ENCODE peak calls at places on chromosomes 2 and 18, in seven cellular contexts. Q is stimulated activated CD8-positive, alpha-beta memory T cell treated with anti-CD3 and anti-CD28 coated beads, Interleukin-4, amount 100 ng/mL, for 1 hour; Y is iPS-NIHi11; J is transverse colon; E is heart left ventricle; R is activated CD4-positive, alpha-beta T cell treated with anti-CD3 and anti-CD28 coated beads, Interleukin-2, amount 50 U/mL, for 4 hours; H is aorta. O is an unnamed sample.

GRCh38 chr2:239197146-239197545 is 203.7 kb downstream of the HDAC4 start:
- DNase-seq in Q (no peak), Y (no peak), J (no peak), E (no peak), R (no peak), H (peak), O (no peak)

GRCh38 chr2:78035804-78036203 is 513.6 kb upstream of the LRRTM4 start:
- DNase-seq in Q (no peak), Y (peak), J (no peak), E (no peak), R (no peak), H (no peak), O (no peak)

GRCh38 chr2:223560704-223561435 is 41.3 kb downstream of the SCG2 start:
- DNase-seq in Q (no peak), Y (no peak), J (no peak), E (no peak), R (no peak), H (no peak), O (no peak)

GRCh38 chr2:84768840-84769239 is 112.0 kb downstream of the TRABD2A start:
- DNase-seq in Q (no peak), Y (no peak), J (peak), E (no peak), R (no peak), H (no peak), O (no peak)

GRCh38 chr18:11178951-11179549 is 29.7 kb upstream of the PIEZO2 start:
- DNase-seq in Q (no peak), Y (no peak), J (no peak), E (no peak), R (no peak), H (peak), O (no peak)

GRCh38 chr2:18404708-18405107 is 155.7 kb downstream of the RDH14 start:
- DNase-seq in Q (no peak), Y (peak), J (no peak), E (no peak), R (no peak), H (no peak), O (no peak)

GRCh38 chr2:85796046-85796548 is 42.3 kb downstream of the ATOH8 start:
- DNase-seq in Q (no peak), Y (no peak), J (peak), E (peak), R (no peak), H (no peak), O (no peak)

GRCh38 chr2:54499666-54500065 is 43.5 kb downstream of the SPTBN1 start:
- DNase-seq in Q (no peak), Y (no peak), J (no peak), E (no peak), R (no peak), H (no peak), O (no peak)

GRCh38 chr2:201882353-201883095 is 76.2 kb downstream of the CDK15 start:
- DNase-seq in Q (no peak), Y (peak), J (no peak), E (peak), R (no peak), H (no peak), O (no peak)

GRCh38 chr18:57050314-57050949 is 96.5 kb upstream of the BOD1L2 start:
- DNase-seq in Q (no peak), Y (no peak), J (peak), E (no peak), R (no peak), H (no peak), O (no peak)

GRCh38 chr2:10009811-10010781 is 33.3 kb upstream of the KLF11 start:
- DNase-seq in Q (no peak), Y (no peak), J (peak), E (peak), R (no peak), H (peak), O (no peak)

GRCh38 chr2:240810621-240811020 is 9.4 kb downstream of the KIF1A start:
- DNase-seq in Q (no peak), Y (no peak), J (peak), E (no peak), R (no peak), H (peak), O (no peak)

GRCh38 chr2:240452471-240453256 is 17.2 kb downstream of the GPC1 start:
- DNase-seq in Q (no peak), Y (peak), J (peak), E (peak), R (no peak), H (peak), O (no peak)

GRCh38 chr2:102061962-102062795 is 70.4 kb downstream of the IL1R2 start:
- DNase-seq in Q (no peak), Y (no peak), J (no peak), E (no peak), R (no peak), H (no peak), O (no peak)

GRCh38 chr18:55510809-55511208 is 77.2 kb downstream of the TCF4 start:
- DNase-seq in Q (no peak), Y (no peak), J (no peak), E (no peak), R (no peak), H (no peak), O (no peak)

GRCh38 chr2:174600349-174600748 is 2.7 kb upstream of the WIPF1 start:
- DNase-seq in Q (no peak), Y (no peak), J (no peak), E (no peak), R (no peak), H (no peak), O (no peak)

GRCh38 chr2:54629914-54630609 is 93.4 kb upstream of the EML6 start:
- DNase-seq in Q (no peak), Y (no peak), J (peak), E (no peak), R (no peak), H (peak), O (no peak)

GRCh38 chr2:214651451-214651850 is 158.0 kb downstream of the BARD1 start:
- DNase-seq in Q (no peak), Y (no peak), J (no peak), E (no peak), R (no peak), H (no peak), O (no peak)

GRCh38 chr2:127055786-127056076 is 51.2 kb downstream of the BIN1 start:
- DNase-seq in Q (no peak), Y (no peak), J (no peak), E (no peak), R (no peak), H (no peak), O (no peak)

GRCh38 chr2:196322963-196323810 is 151.8 kb upstream of the STK17B start:
- DNase-seq in Q (no peak), Y (no peak), J (no peak), E (no peak), R (no peak), H (no peak), O (no peak)

GRCh38 chr2:74481961-74482800 is 617 bp downstream of the CCDC142 start:
- DNase-seq in Q (no peak), Y (peak), J (peak), E (peak), R (no peak), H (peak), O (peak)

GRCh38 chr2:31388736-31389135 is 25.8 kb downstream of the XDH start:
- DNase-seq in Q (no peak), Y (no peak), J (no peak), E (no peak), R (no peak), H (no peak), O (no peak)

GRCh38 chr2:120810639-120811038 is 75.0 kb downstream of the GLI2 start:
- DNase-seq in Q (no peak), Y (no peak), J (no peak), E (no peak), R (no peak), H (no peak), O (no peak)

GRCh38 chr2:9360701-9361100 is 62.6 kb downstream of the ITGB1BP1 start:
- DNase-seq in Q (no peak), Y (no peak), J (no peak), E (no peak), R (no peak), H (no peak), O (no peak)

GRCh38 chr2:32136097-32136496 is 29.6 kb upstream of the SLC30A6 start:
- DNase-seq in Q (no peak), Y (no peak), J (no peak), E (no peak), R (no peak), H (no peak), O (no peak)

GRCh38 chr2:39933166-39933565 is 154.1 kb upstream of the THUMPD2 start:
- DNase-seq in Q (no peak), Y (no peak), J (no peak), E (no peak), R (no peak), H (no peak), O (no peak)

GRCh38 chr2:159124441-159124911 is 156.0 kb downstream of the TANC1 start:
- DNase-seq in Q (no peak), Y (no peak), J (peak), E (no peak), R (no peak), H (no peak), O (no peak)

GRCh38 chr2:193584522-193584938 is 1389.8 kb upstream of the TMEFF2 start:
- DNase-seq in Q (no peak), Y (peak), J (no peak), E (no peak), R (no peak), H (no peak), O (no peak)

GRCh38 chr2:75820693-75821092 is 110.0 kb upstream of the GCFC2 start:
- DNase-seq in Q (no peak), Y (no peak), J (no peak), E (no peak), R (no peak), H (no peak), O (no peak)

GRCh38 chr2:102065675-102066252 is 74.0 kb downstream of the IL1R2 start:
- DNase-seq in Q (no peak), Y (no peak), J (no peak), E (no peak), R (no peak), H (no peak), O (no peak)

GRCh38 chr2:148922776-148923175 is 47.7 kb downstream of the KIF5C start:
- DNase-seq in Q (no peak), Y (no peak), J (no peak), E (no peak), R (no peak), H (no peak), O (no peak)

GRCh38 chr2:15729001-15729400 is 137.3 kb downstream of the DDX1 start:
- DNase-seq in Q (no peak), Y (no peak), J (no peak), E (no peak), R (no peak), H (no peak), O (no peak)

GRCh38 chr2:197661626-197662025 is 13.8 kb downstream of the RFTN2 start:
- DNase-seq in Q (no peak), Y (no peak), J (no peak), E (no peak), R (no peak), H (no peak), O (no peak)

GRCh38 chr2:11784747-11785610 is 38.5 kb downstream of the LPIN1 start:
- DNase-seq in Q (no peak), Y (peak), J (peak), E (no peak), R (peak), H (no peak), O (peak)

GRCh38 chr2:24515841-24516240 is 24.8 kb downstream of the NCOA1 start:
- DNase-seq in Q (no peak), Y (peak), J (no peak), E (no peak), R (no peak), H (no peak), O (no peak)

GRCh38 chr2:69715964-69716363 is 26.0 kb upstream of the ANXA4 start:
- DNase-seq in Q (no peak), Y (no peak), J (no peak), E (no peak), R (no peak), H (no peak), O (no peak)

GRCh38 chr2:3588084-3588483 is 6.8 kb upstream of the COLEC11 start:
- DNase-seq in Q (no peak), Y (no peak), J (no peak), E (no peak), R (no peak), H (no peak), O (no peak)